ENCODE peak calls at places on chromosomes 6 and 20, in five cellular contexts. S is NCI-H187, H is mesothelial cell of epicardium, O is AG09309, U is NCI-H2171. I is an unnamed sample.

GRCh38 chr20:18645196-18645745 is 57.4 kb downstream of the DTD1 start:
- DNase-seq in S (no peak), O (no peak), H (no peak), U (no peak), I (no peak)

GRCh38 chr6:156779206-156780116 is 2.3 kb downstream of the ARID1B start:
- DNase-seq in H (peak), U (peak), O (no peak), S (peak), I (no peak)

GRCh38 chr20:14384411-14384810 is 47.0 kb upstream of the FLRT3 start:
- DNase-seq in U (no peak), S (no peak), O (no peak), H (no peak), I (no peak)

GRCh38 chr6:6612308-6612707 is 23.8 kb downstream of the LY86 start:
- DNase-seq in S (no peak), O (no peak), H (no peak), U (no peak), I (no peak)

GRCh38 chr6:34182751-34183531 is 37.1 kb upstream of the GRM4 start:
- DNase-seq in O (no peak), U (no peak), H (no peak), S (no peak), I (no peak)

GRCh38 chr6:100891079-100891478 is 9.9 kb upstream of the ASCC3 start:
- DNase-seq in S (no peak), U (no peak), H (no peak), O (no peak), I (no peak)

GRCh38 chr20:24873015-24873620 is 76.0 kb upstream of the CST7 start:
- DNase-seq in O (no peak), S (no peak), U (no peak), H (no peak), I (no peak)

GRCh38 chr6:143236151-143236788 is 175.6 kb downstream of the AIG1 start:
- DNase-seq in S (no peak), H (no peak), O (peak), U (no peak), I (no peak)

GRCh38 chr6:97524846-97525245 is 241.8 kb upstream of the MMS22L start:
- DNase-seq in U (no peak), O (no peak), S (peak), H (no peak), I (no peak)

GRCh38 chr20:54188132-54188835 is 14.5 kb upstream of the CYP24A1 start:
- DNase-seq in H (no peak), S (no peak), O (no peak), U (no peak), I (no peak)

GRCh38 chr6:131295081-131295480 is 159.8 kb downstream of the AKAP7 start:
- DNase-seq in S (no peak), H (no peak), U (no peak), O (no peak), I (no peak)

GRCh38 chr6:133817460-133818047 is 71.4 kb upstream of the TCF21 start:
- DNase-seq in O (no peak), S (no peak), U (no peak), H (no peak), I (no peak)

I was measured in amniotic stem cell.